ENCODE peak calls at places on chromosomes 12 and 14, in four cellular contexts. U is HepG2, X is K562, P is GM12878. R is an unnamed sample.

GRCh38 chr12:95789126-95790024 is 1.2 kb downstream of the NTN4 start:
- DNase-seq in U (no peak), X (no peak), P (no peak), R (peak; percentile 51)

GRCh38 chr12:14913381-14913781 is 25.0 kb downstream of the ERP27 start:
- DNase-seq in U (no peak), X (no peak), P (no peak), R (no peak)

GRCh38 chr12:124747426-124748161 is 116.1 kb downstream of the SCARB1 start:
- DNase-seq in U (peak; percentile 65), X (no peak), P (peak; percentile 45), R (no peak)

GRCh38 chr12:52691076-52691764 is 11.0 kb upstream of the KRT1 start:
- DNase-seq in U (no peak), X (peak; percentile 19), P (no peak), R (peak; percentile 63)

GRCh38 chr12:125533434-125534029 is 468.3 kb downstream of the AACS start:
- DNase-seq in U (peak; percentile 11), X (peak; percentile 68), P (no peak), R (peak; percentile 86)

GRCh38 chr14:50407089-50407813 is 10.6 kb upstream of the CDKL1 start:
- DNase-seq in U (no peak), X (no peak), P (no peak), R (no peak)

GRCh38 chr12:75196865-75197264 is 12.8 kb downstream of the KCNC2 start:
- DNase-seq in U (no peak), X (no peak), P (no peak), R (no peak)

GRCh38 chr12:117352883-117353282 is 8.5 kb downstream of the NOS1 start:
- DNase-seq in U (no peak), X (no peak), P (no peak), R (no peak)

GRCh38 chr14:34003691-34004090 is 52.8 kb upstream of the EGLN3 start:
- DNase-seq in U (no peak), X (no peak), P (no peak), R (no peak)

GRCh38 chr14:51023964-51024363 is 70.9 kb downstream of the TRIM9 start:
- DNase-seq in U (no peak), X (no peak), P (no peak), R (no peak)

GRCh38 chr14:46048127-46048526 is 603.5 kb downstream of the RPL10L start:
- DNase-seq in U (peak; percentile 4), X (no peak), P (peak; percentile 3), R (peak; percentile 59)

GRCh38 chr14:51548187-51548586 is 103.5 kb upstream of the FRMD6 start:
- DNase-seq in U (no peak), X (no peak), P (no peak), R (no peak)

GRCh38 chr12:107318554-107318803 is 225.1 kb upstream of the CRY1 start:
- DNase-seq in U (no peak), X (no peak), P (no peak), R (no peak)

GRCh38 chr14:68598621-68599447 is 194.0 kb downstream of the ZFP36L1 start:
- DNase-seq in U (peak; percentile 94), X (no peak), P (no peak), R (no peak)

GRCh38 chr12:6323995-6324711 is 13.7 kb downstream of the PLEKHG6 start:
- DNase-seq in U (no peak), X (no peak), P (no peak), R (no peak)

GRCh38 chr12:102955926-102956737 is 1.3 kb upstream of the ASCL1 start:
- DNase-seq in U (no peak), X (no peak), P (no peak), R (peak; percentile 38)

GRCh38 chr12:86663691-86664090 is 407.5 kb upstream of the MGAT4C start:
- DNase-seq in U (no peak), X (no peak), P (no peak), R (no peak)

GRCh38 chr12:79648872-79649271 is 41.9 kb downstream of the PAWR start:
- DNase-seq in U (no peak), X (no peak), P (no peak), R (no peak)

DNA sequence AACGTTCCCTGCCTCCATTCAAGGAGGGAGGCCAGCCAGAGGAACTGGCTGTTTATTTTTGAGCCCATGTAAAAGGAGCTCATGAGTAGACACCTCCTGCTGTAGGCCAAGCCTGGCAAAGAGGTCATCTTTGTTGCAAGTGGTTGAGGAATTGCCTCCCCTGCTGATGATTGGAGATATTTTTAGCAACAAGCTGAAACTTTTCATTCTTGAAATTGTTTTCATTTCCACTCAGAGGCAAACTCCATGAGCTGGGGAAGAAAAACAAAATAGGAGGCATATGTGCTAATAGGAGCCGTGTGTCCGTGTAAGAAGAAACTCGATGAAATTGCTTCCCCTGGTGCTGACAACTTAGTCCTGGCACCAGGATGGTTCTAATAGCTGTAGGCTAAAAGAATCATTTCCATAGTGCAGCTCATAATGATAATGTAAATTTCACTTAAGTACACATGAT is 440.1 kb upstream of the FAR2 start:
- DNase-seq in U (no peak), X (no peak), P (no peak), R (no peak)
- TF ChIP-seq ESRRA in U (no peak), X (no peak), P (no peak), R (no peak)

GRCh38 chr12:122203301-122203967 is at the start of gene B3GNT4:
- DNase-seq in U (no peak), X (peak; percentile 90), P (no peak), R (peak; percentile 73)
- TF ChIP-seq SP1 in U (no peak), X (peak; percentile 55), P (no peak), R (no peak)

GRCh38 chr12:68581926-68582325 is 28.8 kb upstream of the RAP1B start:
- DNase-seq in U (no peak), X (no peak), P (no peak), R (no peak)

GRCh38 chr12:68591716-68592437 is 18.8 kb upstream of the RAP1B start:
- DNase-seq in U (no peak), X (no peak), P (peak; percentile 45), R (no peak)

GRCh38 chr12:68589194-68589593 is 21.5 kb upstream of the RAP1B start:
- DNase-seq in U (no peak), X (no peak), P (no peak), R (no peak)

GRCh38 chr12:68587448-68587873 is 23.2 kb upstream of the RAP1B start:
- DNase-seq in U (no peak), X (no peak), P (peak; percentile 65), R (no peak)
- TF ChIP-seq ESRRA in U (no peak), X (no peak), P (no peak), R (no peak)

DNA sequence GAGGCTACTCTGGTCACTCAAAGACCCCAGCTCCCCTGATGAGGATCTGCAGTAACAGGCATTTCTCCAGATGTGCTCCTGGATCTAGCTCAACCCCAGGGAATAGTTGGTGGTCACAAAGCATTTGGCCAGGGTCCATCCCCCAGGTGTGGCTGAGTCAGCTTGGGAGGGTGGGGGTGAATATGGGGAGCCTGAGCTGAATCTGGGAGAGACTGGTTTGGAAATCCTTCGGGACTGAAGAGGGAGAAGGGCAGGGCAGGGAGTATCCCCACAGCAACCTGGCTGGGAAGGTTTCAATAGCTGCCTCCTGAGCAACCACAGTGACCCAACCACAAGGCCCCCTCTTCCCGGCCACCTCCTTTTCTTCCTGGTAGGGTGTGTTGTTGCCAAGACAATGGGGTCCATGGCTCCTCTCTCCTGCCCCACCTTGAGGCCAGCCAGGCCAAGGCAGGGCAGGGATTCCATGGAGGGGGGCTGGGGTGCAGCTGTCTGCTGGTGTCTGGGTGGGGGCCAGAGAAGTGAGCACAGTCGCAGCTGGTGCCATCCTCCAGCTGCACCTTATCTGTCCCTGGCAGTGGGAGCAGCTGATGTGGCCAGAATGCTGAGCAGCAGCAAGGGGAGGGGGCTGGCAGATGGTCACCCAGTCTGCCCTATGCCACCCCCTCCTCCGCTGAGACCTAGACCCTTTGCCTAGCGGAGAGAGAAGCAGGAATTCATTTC is 5.5 kb downstream of the ASIC1 start:
- DNase-seq in U (no peak), X (no peak), P (no peak), R (no peak)
- TF ChIP-seq SP1 in U (no peak), X (no peak), P (no peak), R (no peak)

GRCh38 chr12:94245984-94246383 is 97.6 kb downstream of the PLXNC1 start:
- DNase-seq in U (no peak), X (no peak), P (no peak), R (no peak)

GRCh38 chr12:94248582-94248981 is 100.2 kb downstream of the PLXNC1 start:
- DNase-seq in U (no peak), X (no peak), P (no peak), R (no peak)

GRCh38 chr12:94242871-94243270 is 94.5 kb downstream of the PLXNC1 start:
- DNase-seq in U (no peak), X (no peak), P (no peak), R (no peak)

GRCh38 chr12:94247256-94247655 is 98.9 kb downstream of the PLXNC1 start:
- DNase-seq in U (no peak), X (no peak), P (no peak), R (no peak)

GRCh38 chr12:94244165-94245133 is 96.1 kb downstream of the PLXNC1 start:
- DNase-seq in U (no peak), X (no peak), P (no peak), R (no peak)
- TF ChIP-seq ESRRA in U (no peak), X (no peak), P (no peak), R (no peak)

DNA sequence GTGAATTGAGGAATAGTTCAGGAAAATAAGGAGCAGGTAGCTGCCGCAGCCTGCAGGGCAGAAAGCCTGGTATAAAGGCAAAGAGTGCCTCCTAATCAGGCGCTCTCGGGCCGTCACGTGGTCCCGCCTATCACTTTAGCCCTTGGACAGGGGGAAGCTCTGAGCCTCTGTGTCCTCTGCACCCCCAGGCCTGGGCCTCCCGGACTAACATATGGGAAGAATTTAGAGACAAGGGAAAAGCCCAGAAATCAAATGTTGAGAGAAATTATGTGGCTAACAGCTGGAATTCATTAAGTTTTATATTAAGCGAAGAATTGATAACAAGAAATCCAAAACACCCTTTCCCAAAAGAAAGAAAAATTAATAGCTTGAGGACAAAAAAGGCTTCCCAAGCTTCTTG is 417.7 kb downstream of the ATP23 start:
- DNase-seq in U (no peak), X (no peak), P (no peak), R (no peak)
- TF ChIP-seq SP1 in U (no peak), X (no peak), P (no peak), R (no peak)